ENCODE peak calls at places on chromosome 9, in five cellular contexts. V is COR-L47, B is HEK293T, W is Peyer's patch, R is lower lobe of right lung. X is an unnamed sample.

GRCh38 chr9:29999645-30000044 is 2384.8 kb upstream of the ACO1 start:
- DNase-seq in R (no peak), W (no peak), B (no peak), V (no peak), X (no peak)

GRCh38 chr9:116238751-116239340 is 85.3 kb downstream of the PAPPA start:
- DNase-seq in R (no peak), B (no peak), V (no peak), W (no peak), X (no peak)

GRCh38 chr9:109990541-109990940 is 210.5 kb downstream of the PALM2AKAP2 start:
- DNase-seq in V (no peak), B (no peak), W (no peak), R (no peak), X (no peak)

GRCh38 chr9:13481274-13481673 is 201.8 kb upstream of the MPDZ start:
- DNase-seq in R (no peak), B (no peak), W (no peak), V (no peak), X (no peak)

GRCh38 chr9:131296452-131296851 is 6.9 kb downstream of the PLPP7 start:
- DNase-seq in B (no peak), R (no peak), W (no peak), V (no peak), X (no peak)

GRCh38 chr9:75588808-75589207 is 301.7 kb upstream of the PCSK5 start:
- DNase-seq in V (no peak), B (no peak), R (no peak), W (no peak), X (no peak)

GRCh38 chr9:101366038-101366756 is 18.6 kb downstream of the BAAT start:
- DNase-seq in V (no peak), B (no peak), W (no peak), R (no peak), X (peak)

GRCh38 chr9:30575691-30576090 is 1808.8 kb upstream of the ACO1 start:
- DNase-seq in R (no peak), B (no peak), W (no peak), V (no peak), X (no peak)